ENCODE peak calls at places on chromosomes 12 and 14, in ten cellular contexts. D, Q, G, H, M, W, C, S, A and F are unnamed samples.
A peak's percentile ranks its signal among the peaks of the same experiment; 100 is the strongest.

GRCh38 chr12:104376650-104377506 is 73.3 kb downstream of the EID3 start:
- DNase-seq in H (no peak), Q (no peak), G (no peak), S (no peak), A (peak; percentile 28), C (no peak), M (no peak), D (no peak), W (no peak), F (peak; percentile 59)

GRCh38 chr14:79706382-79706781 is 504.9 kb downstream of the DIO2 start:
- DNase-seq in D (no peak), G (no peak), M (no peak), W (no peak), A (no peak), C (no peak), H (no peak), Q (no peak), S (no peak), F (no peak)

GRCh38 chr12:121443193-121443829 is 43.4 kb downstream of the RNF34 start:
- DNase-seq in H (no peak), D (peak; percentile 75), M (peak; percentile 73), G (no peak), Q (peak; percentile 94), A (peak; percentile 70), C (peak; percentile 27), S (peak; percentile 63), W (peak; percentile 96), F (peak; percentile 87)

GRCh38 chr14:29348504-29348903 is 579.1 kb downstream of the PRKD1 start:
- DNase-seq in G (no peak), A (peak; percentile 21), H (no peak), D (no peak), C (no peak), Q (no peak), S (no peak), M (no peak), W (no peak), F (no peak)

GRCh38 chr14:94342334-94342934 is 19.3 kb upstream of the SERPINA6 start:
- DNase-seq in M (peak; percentile 98), C (no peak), G (peak; percentile 32), Q (peak; percentile 78), D (peak; percentile 94), A (peak; percentile 99), H (peak; percentile 97), S (no peak), W (peak; percentile 90), F (no peak)

GRCh38 chr12:59040651-59041050 is 120.3 kb upstream of the LRIG3 start:
- DNase-seq in H (no peak), W (no peak), D (peak; percentile 26), G (no peak), C (no peak), M (no peak), S (peak; percentile 78), A (peak; percentile 94), Q (no peak), F (peak; percentile 84)

GRCh38 chr14:64053694-64054669 is 201.2 kb downstream of the SYNE2 start:
- DNase-seq in C (no peak), Q (no peak), A (peak; percentile 34), D (peak; percentile 16), S (no peak), M (no peak), H (no peak), G (no peak), W (no peak), F (no peak)

GRCh38 chr12:79691299-79692248 is 810 bp upstream of the PAWR start:
- DNase-seq in A (peak; percentile 93), D (peak; percentile 16), W (no peak), Q (no peak), C (no peak), S (no peak), G (no peak), M (no peak), H (no peak), F (no peak)

GRCh38 chr12:66694666-66695065 is 15.8 kb upstream of the GRIP1 start:
- DNase-seq in G (no peak), M (no peak), H (no peak), W (no peak), D (no peak), S (no peak), A (no peak), C (no peak), Q (no peak), F (no peak)

GRCh38 chr12:114744696-114745095 is 60.7 kb upstream of the TBX3 start:
- DNase-seq in W (no peak), Q (no peak), G (no peak), C (no peak), M (no peak), D (peak; percentile 71), A (peak; percentile 93), S (no peak), H (no peak), F (no peak)

GRCh38 chr14:103820382-103820781 is 27.0 kb downstream of the PPP1R13B start:
- DNase-seq in C (no peak), S (no peak), D (no peak), W (no peak), M (no peak), Q (no peak), H (no peak), A (no peak), G (no peak), F (no peak)

GRCh38 chr14:61090432-61091216 is 109.6 kb downstream of the SLC38A6 start:
- DNase-seq in C (no peak), G (no peak), S (no peak), H (no peak), A (peak; percentile 48), D (no peak), M (no peak), W (no peak), Q (no peak), F (no peak)

GRCh38 chr14:61088081-61088480 is 107.0 kb downstream of the SLC38A6 start:
- DNase-seq in C (no peak), M (no peak), H (no peak), Q (no peak), D (no peak), S (no peak), W (no peak), G (no peak), A (no peak), F (no peak)

GRCh38 chr14:61091657-61092273 is 110.7 kb downstream of the SLC38A6 start:
- DNase-seq in W (no peak), Q (no peak), H (no peak), A (no peak), C (no peak), G (no peak), D (no peak), M (no peak), S (no peak), F (no peak)

GRCh38 chr14:61089126-61089750 is 108.2 kb downstream of the SLC38A6 start:
- DNase-seq in G (no peak), H (no peak), M (no peak), D (no peak), A (no peak), Q (no peak), C (no peak), W (no peak), S (no peak), F (no peak)
- H3K36me3 ChIP-seq in G (no peaks in the 10 kb centered on the region), H (no peaks in the 10 kb centered on the region), M (no peaks in the 10 kb centered on the region), D (no peaks in the 10 kb centered on the region), A (peaks cover 5% of the 10 kb centered on the region), Q (no peaks in the 10 kb centered on the region), C (no peaks in the 10 kb centered on the region), W (no peaks in the 10 kb centered on the region), S (no peaks in the 10 kb centered on the region), F (no peaks in the 10 kb centered on the region)

DNA sequence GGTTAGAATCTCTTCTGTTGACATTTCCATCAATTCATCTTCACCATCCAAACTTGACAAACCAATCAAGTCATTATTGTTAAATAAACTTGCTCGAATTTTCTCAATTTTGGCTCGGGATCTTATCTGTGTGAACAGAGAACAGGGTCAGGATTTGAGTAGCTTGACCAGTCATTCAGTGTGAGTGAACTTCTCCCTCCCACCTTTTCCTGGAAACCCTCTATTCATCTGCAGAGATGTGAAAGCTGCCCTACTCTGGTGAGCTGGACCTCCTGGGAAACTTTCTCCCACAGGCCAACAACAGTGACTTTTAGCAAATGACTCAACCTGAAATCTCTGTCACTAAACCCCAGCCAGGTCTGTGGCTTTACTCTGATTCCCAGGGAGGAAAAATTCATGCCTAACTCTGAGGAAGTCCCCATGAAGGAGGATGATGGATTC is 57.8 kb downstream of the TRAFD1 start:
- DNase-seq in W (no peak), H (no peak), A (peak; percentile 83), D (no peak), S (peak; percentile 9), M (no peak), Q (no peak), C (no peak), G (no peak), F (no peak)
- H3K36me3 ChIP-seq in W (no peaks in the 10 kb centered on the region), H (peaks cover 73% of the 10 kb centered on the region), A (peaks cover 28% of the 10 kb centered on the region), D (peaks cover 10% of the 10 kb centered on the region), S (peaks cover 47% of the 10 kb centered on the region), M (peaks cover 18% of the 10 kb centered on the region), Q (peaks cover 35% of the 10 kb centered on the region), C (peaks cover 28% of the 10 kb centered on the region), G (peaks cover 30% of the 10 kb centered on the region), F (no peaks in the 10 kb centered on the region)

GRCh38 chr14:77276959-77277358 is 6.0 kb upstream of the NGB start:
- DNase-seq in G (no peak), W (peak; percentile 42), S (no peak), H (no peak), D (no peak), A (no peak), C (no peak), M (no peak), Q (peak; percentile 30), F (no peak)

GRCh38 chr14:77278461-77279230 is 7.6 kb upstream of the NGB start:
- DNase-seq in S (no peak), A (no peak), D (no peak), C (no peak), H (no peak), W (peak; percentile 36), M (no peak), G (no peak), Q (peak; percentile 39), F (no peak)

GRCh38 chr14:77276295-77276935 is 5.4 kb upstream of the NGB start:
- DNase-seq in Q (peak; percentile 29), S (no peak), C (no peak), W (peak; percentile 31), M (no peak), G (no peak), H (no peak), A (no peak), D (no peak), F (no peak)

GRCh38 chr14:77281852-77282251 is 10.8 kb upstream of the NGB start:
- DNase-seq in S (no peak), H (no peak), W (no peak), D (no peak), A (no peak), G (no peak), C (no peak), M (no peak), Q (no peak), F (no peak)

DNA sequence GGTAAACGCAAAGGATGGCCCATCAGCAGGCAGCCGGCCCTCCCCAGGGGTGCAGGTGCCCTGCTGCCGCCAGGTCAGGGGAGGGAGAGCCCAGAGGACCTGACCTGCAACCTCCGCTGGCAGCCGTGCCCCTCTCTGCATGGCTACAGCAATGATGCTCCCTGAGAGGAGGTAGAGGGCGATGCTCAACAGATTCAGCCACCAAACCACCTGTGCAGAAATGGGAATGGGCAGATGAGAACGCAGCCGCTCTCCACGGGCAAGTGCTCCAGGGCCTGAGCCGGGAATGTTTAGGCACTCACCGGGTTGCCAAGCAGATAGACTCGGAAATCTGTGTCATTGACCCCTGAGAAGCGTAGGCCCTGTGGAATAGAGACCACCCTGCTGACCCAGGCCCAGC is 8.7 kb upstream of the NGB start:
- DNase-seq in G (no peak), C (no peak), M (no peak), S (no peak), D (no peak), H (no peak), Q (peak; percentile 35), W (no peak), A (no peak), F (no peak)
- H3K36me3 ChIP-seq in G (peaks cover 24% of the 10 kb centered on the region), C (no peaks in the 10 kb centered on the region), M (peaks cover 23% of the 10 kb centered on the region), S (peaks cover 64% of the 10 kb centered on the region), D (no peaks in the 10 kb centered on the region), H (peaks cover 87% of the 10 kb centered on the region), Q (peaks cover 29% of the 10 kb centered on the region), W (peaks cover 5% of the 10 kb centered on the region), A (peaks cover 21% of the 10 kb centered on the region), F (no peaks in the 10 kb centered on the region)

GRCh38 chr14:98634043-98634820 is 637.8 kb downstream of the BCL11B start:
- DNase-seq in S (no peak), A (no peak), W (no peak), Q (no peak), G (no peak), H (peak; percentile 81), C (no peak), M (no peak), D (no peak), F (peak; percentile 16)
- H3K36me3 ChIP-seq in S (no peaks in the 10 kb centered on the region), A (no peaks in the 10 kb centered on the region), W (no peaks in the 10 kb centered on the region), Q (no peaks in the 10 kb centered on the region), G (no peaks in the 10 kb centered on the region), H (no peaks in the 10 kb centered on the region), C (no peaks in the 10 kb centered on the region), M (no peaks in the 10 kb centered on the region), D (no peaks in the 10 kb centered on the region), F (no peaks in the 10 kb centered on the region)